ENCODE peak calls at places on chromosomes 13 and 19, in ten cellular contexts. One of them, this sample, is unnamed.

GRCh38 chr19:11164879-11165406 is 9.4 kb upstream of the SPC24 start:
- DNase-seq in CD4-positive, alpha-beta T cell: no peak
- DNase-seq in body of pancreas: peak; percentile 31
- DNase-seq in NCI-H345: no peak
- DNase-seq in endodermal cell: no peak
- DNase-seq in AG09309: peak; percentile 88
- DNase-seq in NAMALWA: no peak
- DNase-seq in upper lobe of left lung: no peak
- DNase-seq in activated naive CD4-positive, alpha-beta T cell treated with anti-CD3 and anti-CD28 coated beads, Interleukin-2, amount 50 U/mL, for 72 hours: no peak
- DNase-seq in ELR: no peak
- DNase-seq in this sample: no peak

GRCh38 chr19:33794578-33795369 is 1.9 kb upstream of the KCTD15 start:
- DNase-seq in upper lobe of left lung: peak; percentile 86
- DNase-seq in CD4-positive, alpha-beta T cell: no peak
- DNase-seq in AG09309: no peak
- DNase-seq in NAMALWA: no peak
- DNase-seq in activated naive CD4-positive, alpha-beta T cell treated with anti-CD3 and anti-CD28 coated beads, Interleukin-2, amount 50 U/mL, for 72 hours: no peak
- DNase-seq in endodermal cell: peak; percentile 69
- DNase-seq in ELR: no peak
- DNase-seq in NCI-H345: no peak
- DNase-seq in body of pancreas: no peak
- DNase-seq in this sample: no peak

GRCh38 chr19:49196527-49197240 is 39.1 kb downstream of the TRPM4 start:
- DNase-seq in endodermal cell: no peak
- DNase-seq in activated naive CD4-positive, alpha-beta T cell treated with anti-CD3 and anti-CD28 coated beads, Interleukin-2, amount 50 U/mL, for 72 hours: no peak
- DNase-seq in NAMALWA: no peak
- DNase-seq in NCI-H345: peak; percentile 61
- DNase-seq in upper lobe of left lung: peak; percentile 81
- DNase-seq in AG09309: no peak
- DNase-seq in ELR: no peak
- DNase-seq in CD4-positive, alpha-beta T cell: no peak
- DNase-seq in body of pancreas: no peak
- DNase-seq in this sample: no peak

GRCh38 chr13:20359335-20359734 is 127.2 kb upstream of the GJB6 start:
- DNase-seq in ELR: peak; percentile 97
- DNase-seq in upper lobe of left lung: no peak
- DNase-seq in activated naive CD4-positive, alpha-beta T cell treated with anti-CD3 and anti-CD28 coated beads, Interleukin-2, amount 50 U/mL, for 72 hours: no peak
- DNase-seq in NAMALWA: no peak
- DNase-seq in AG09309: peak; percentile 91
- DNase-seq in NCI-H345: no peak
- DNase-seq in CD4-positive, alpha-beta T cell: no peak
- DNase-seq in endodermal cell: no peak
- DNase-seq in body of pancreas: no peak
- DNase-seq in this sample: no peak

GRCh38 chr19:34431681-34432402 is 3.7 kb downstream of the UBA2 start:
- DNase-seq in activated naive CD4-positive, alpha-beta T cell treated with anti-CD3 and anti-CD28 coated beads, Interleukin-2, amount 50 U/mL, for 72 hours: no peak
- DNase-seq in body of pancreas: no peak
- DNase-seq in CD4-positive, alpha-beta T cell: no peak
- DNase-seq in NAMALWA: no peak
- DNase-seq in NCI-H345: no peak
- DNase-seq in endodermal cell: no peak
- DNase-seq in ELR: no peak
- DNase-seq in AG09309: no peak
- DNase-seq in upper lobe of left lung: no peak
- DNase-seq in this sample: no peak

GRCh38 chr13:109737606-109738005 is 48.8 kb downstream of the IRS2 start:
- DNase-seq in upper lobe of left lung: no peak
- DNase-seq in CD4-positive, alpha-beta T cell: no peak
- DNase-seq in NAMALWA: no peak
- DNase-seq in endodermal cell: peak; percentile 41
- DNase-seq in body of pancreas: no peak
- DNase-seq in AG09309: no peak
- DNase-seq in NCI-H345: no peak
- DNase-seq in ELR: peak; percentile 31
- DNase-seq in activated naive CD4-positive, alpha-beta T cell treated with anti-CD3 and anti-CD28 coated beads, Interleukin-2, amount 50 U/mL, for 72 hours: no peak
- DNase-seq in this sample: no peak

GRCh38 chr13:37226966-37227365 is 121.5 kb upstream of the CSNK1A1L start:
- DNase-seq in endodermal cell: no peak
- DNase-seq in NAMALWA: no peak
- DNase-seq in AG09309: no peak
- DNase-seq in activated naive CD4-positive, alpha-beta T cell treated with anti-CD3 and anti-CD28 coated beads, Interleukin-2, amount 50 U/mL, for 72 hours: no peak
- DNase-seq in ELR: peak; percentile 84
- DNase-seq in CD4-positive, alpha-beta T cell: no peak
- DNase-seq in NCI-H345: no peak
- DNase-seq in upper lobe of left lung: no peak
- DNase-seq in body of pancreas: no peak
- DNase-seq in this sample: no peak

GRCh38 chr19:55161571-55162322 is 4.2 kb upstream of the TNNI3 start:
- DNase-seq in activated naive CD4-positive, alpha-beta T cell treated with anti-CD3 and anti-CD28 coated beads, Interleukin-2, amount 50 U/mL, for 72 hours: no peak
- DNase-seq in endodermal cell: peak; percentile 65
- DNase-seq in body of pancreas: no peak
- DNase-seq in AG09309: no peak
- DNase-seq in ELR: no peak
- DNase-seq in NCI-H345: no peak
- DNase-seq in NAMALWA: no peak
- DNase-seq in upper lobe of left lung: peak; percentile 74
- DNase-seq in CD4-positive, alpha-beta T cell: no peak
- DNase-seq in this sample: no peak

GRCh38 chr13:98324105-98324504 is 147.0 kb upstream of the RNF113B start:
- DNase-seq in AG09309: peak; percentile 55
- DNase-seq in endodermal cell: no peak
- DNase-seq in upper lobe of left lung: no peak
- DNase-seq in NAMALWA: no peak
- DNase-seq in NCI-H345: no peak
- DNase-seq in body of pancreas: no peak
- DNase-seq in CD4-positive, alpha-beta T cell: no peak
- DNase-seq in ELR: no peak
- DNase-seq in activated naive CD4-positive, alpha-beta T cell treated with anti-CD3 and anti-CD28 coated beads, Interleukin-2, amount 50 U/mL, for 72 hours: no peak
- DNase-seq in this sample: no peak

GRCh38 chr13:42484396-42484795 is 89.6 kb upstream of the TNFSF11 start:
- DNase-seq in NAMALWA: no peak
- DNase-seq in NCI-H345: no peak
- DNase-seq in body of pancreas: no peak
- DNase-seq in upper lobe of left lung: no peak
- DNase-seq in CD4-positive, alpha-beta T cell: no peak
- DNase-seq in ELR: no peak
- DNase-seq in AG09309: no peak
- DNase-seq in activated naive CD4-positive, alpha-beta T cell treated with anti-CD3 and anti-CD28 coated beads, Interleukin-2, amount 50 U/mL, for 72 hours: no peak
- DNase-seq in endodermal cell: no peak
- DNase-seq in this sample: no peak

GRCh38 chr19:42313096-42313839 is at the start of gene TMEM145:
- DNase-seq in endodermal cell: peak; percentile 84
- DNase-seq in ELR: peak; percentile 67
- DNase-seq in NAMALWA: peak; percentile 72
- DNase-seq in body of pancreas: peak; percentile 77
- DNase-seq in activated naive CD4-positive, alpha-beta T cell treated with anti-CD3 and anti-CD28 coated beads, Interleukin-2, amount 50 U/mL, for 72 hours: no peak
- DNase-seq in NCI-H345: peak; percentile 49
- DNase-seq in upper lobe of left lung: peak; percentile 90
- DNase-seq in AG09309: no peak
- DNase-seq in CD4-positive, alpha-beta T cell: no peak
- DNase-seq in this sample: peak; percentile 26

GRCh38 chr13:30034448-30034795 is 184.0 kb upstream of the UBL3 start:
- DNase-seq in body of pancreas: no peak
- DNase-seq in activated naive CD4-positive, alpha-beta T cell treated with anti-CD3 and anti-CD28 coated beads, Interleukin-2, amount 50 U/mL, for 72 hours: no peak
- DNase-seq in endodermal cell: no peak
- DNase-seq in ELR: no peak
- DNase-seq in NCI-H345: no peak
- DNase-seq in CD4-positive, alpha-beta T cell: no peak
- DNase-seq in upper lobe of left lung: no peak
- DNase-seq in NAMALWA: no peak
- DNase-seq in AG09309: peak; percentile 79
- DNase-seq in this sample: no peak

GRCh38 chr13:101425156-101425471 is 8.8 kb upstream of the NALCN start:
- DNase-seq in ELR: no peak
- DNase-seq in endodermal cell: no peak
- DNase-seq in NCI-H345: no peak
- DNase-seq in body of pancreas: no peak
- DNase-seq in CD4-positive, alpha-beta T cell: no peak
- DNase-seq in NAMALWA: no peak
- DNase-seq in AG09309: no peak
- DNase-seq in activated naive CD4-positive, alpha-beta T cell treated with anti-CD3 and anti-CD28 coated beads, Interleukin-2, amount 50 U/mL, for 72 hours: no peak
- DNase-seq in upper lobe of left lung: no peak
- DNase-seq in this sample: no peak

GRCh38 chr19:17337675-17338439 is 504 bp downstream of the GTPBP3 start:
- DNase-seq in NAMALWA: peak; percentile 73
- DNase-seq in endodermal cell: no peak
- DNase-seq in NCI-H345: no peak
- DNase-seq in upper lobe of left lung: peak; percentile 89
- DNase-seq in AG09309: no peak
- DNase-seq in activated naive CD4-positive, alpha-beta T cell treated with anti-CD3 and anti-CD28 coated beads, Interleukin-2, amount 50 U/mL, for 72 hours: no peak
- DNase-seq in ELR: peak; percentile 61
- DNase-seq in CD4-positive, alpha-beta T cell: no peak
- DNase-seq in body of pancreas: no peak
- DNase-seq in this sample: peak; percentile 42

GRCh38 chr19:17206736-17207581 is 8.2 kb upstream of the USE1 start:
- DNase-seq in activated naive CD4-positive, alpha-beta T cell treated with anti-CD3 and anti-CD28 coated beads, Interleukin-2, amount 50 U/mL, for 72 hours: no peak
- DNase-seq in NAMALWA: no peak
- DNase-seq in upper lobe of left lung: no peak
- DNase-seq in body of pancreas: no peak
- DNase-seq in CD4-positive, alpha-beta T cell: no peak
- DNase-seq in AG09309: no peak
- DNase-seq in ELR: no peak
- DNase-seq in NCI-H345: no peak
- DNase-seq in endodermal cell: no peak
- DNase-seq in this sample: no peak

GRCh38 chr13:75618308-75618707 is 17.8 kb upstream of the LMO7 start:
- DNase-seq in AG09309: no peak
- DNase-seq in endodermal cell: no peak
- DNase-seq in activated naive CD4-positive, alpha-beta T cell treated with anti-CD3 and anti-CD28 coated beads, Interleukin-2, amount 50 U/mL, for 72 hours: no peak
- DNase-seq in ELR: no peak
- DNase-seq in NAMALWA: no peak
- DNase-seq in CD4-positive, alpha-beta T cell: no peak
- DNase-seq in upper lobe of left lung: no peak
- DNase-seq in NCI-H345: no peak
- DNase-seq in body of pancreas: no peak
- DNase-seq in this sample: no peak

GRCh38 chr13:32659736-32660135 is 73.5 kb downstream of the PDS5B start:
- DNase-seq in NAMALWA: no peak
- DNase-seq in ELR: peak; percentile 31
- DNase-seq in NCI-H345: no peak
- DNase-seq in upper lobe of left lung: no peak
- DNase-seq in body of pancreas: no peak
- DNase-seq in endodermal cell: no peak
- DNase-seq in AG09309: no peak
- DNase-seq in CD4-positive, alpha-beta T cell: no peak
- DNase-seq in activated naive CD4-positive, alpha-beta T cell treated with anti-CD3 and anti-CD28 coated beads, Interleukin-2, amount 50 U/mL, for 72 hours: no peak
- DNase-seq in this sample: no peak

GRCh38 chr19:41420101-41420880 is 6.9 kb downstream of the B3GNT8 start:
- DNase-seq in ELR: no peak
- DNase-seq in CD4-positive, alpha-beta T cell: no peak
- DNase-seq in NAMALWA: no peak
- DNase-seq in body of pancreas: no peak
- DNase-seq in upper lobe of left lung: no peak
- DNase-seq in activated naive CD4-positive, alpha-beta T cell treated with anti-CD3 and anti-CD28 coated beads, Interleukin-2, amount 50 U/mL, for 72 hours: no peak
- DNase-seq in AG09309: no peak
- DNase-seq in endodermal cell: no peak
- DNase-seq in NCI-H345: no peak
- DNase-seq in this sample: no peak

GRCh38 chr13:92676246-92676645 is 550.4 kb upstream of the GPC6 start:
- DNase-seq in ELR: no peak
- DNase-seq in activated naive CD4-positive, alpha-beta T cell treated with anti-CD3 and anti-CD28 coated beads, Interleukin-2, amount 50 U/mL, for 72 hours: no peak
- DNase-seq in CD4-positive, alpha-beta T cell: no peak
- DNase-seq in NAMALWA: no peak
- DNase-seq in endodermal cell: no peak
- DNase-seq in AG09309: no peak
- DNase-seq in upper lobe of left lung: no peak
- DNase-seq in NCI-H345: no peak
- DNase-seq in body of pancreas: no peak
- DNase-seq in this sample: no peak

GRCh38 chr19:4374451-4375163 is 25.7 kb downstream of the SH3GL1 start:
- DNase-seq in activated naive CD4-positive, alpha-beta T cell treated with anti-CD3 and anti-CD28 coated beads, Interleukin-2, amount 50 U/mL, for 72 hours: no peak
- DNase-seq in ELR: peak; percentile 96
- DNase-seq in NAMALWA: no peak
- DNase-seq in NCI-H345: no peak
- DNase-seq in upper lobe of left lung: peak; percentile 91
- DNase-seq in AG09309: peak; percentile 44
- DNase-seq in endodermal cell: peak; percentile 76
- DNase-seq in body of pancreas: peak; percentile 59
- DNase-seq in CD4-positive, alpha-beta T cell: no peak
- DNase-seq in this sample: no peak

GRCh38 chr19:7013678-7014077 is 7.6 kb downstream of the MBD3L2B start:
- DNase-seq in ELR: peak; percentile 51
- DNase-seq in upper lobe of left lung: no peak
- DNase-seq in CD4-positive, alpha-beta T cell: no peak
- DNase-seq in body of pancreas: no peak
- DNase-seq in NAMALWA: no peak
- DNase-seq in endodermal cell: no peak
- DNase-seq in activated naive CD4-positive, alpha-beta T cell treated with anti-CD3 and anti-CD28 coated beads, Interleukin-2, amount 50 U/mL, for 72 hours: no peak
- DNase-seq in NCI-H345: no peak
- DNase-seq in AG09309: no peak
- DNase-seq in this sample: no peak

GRCh38 chr13:113589251-113589960 is 4.9 kb downstream of the TFDP1 start:
- DNase-seq in NAMALWA: no peak
- DNase-seq in body of pancreas: no peak
- DNase-seq in CD4-positive, alpha-beta T cell: no peak
- DNase-seq in NCI-H345: no peak
- DNase-seq in upper lobe of left lung: no peak
- DNase-seq in ELR: no peak
- DNase-seq in AG09309: no peak
- DNase-seq in endodermal cell: peak; percentile 26
- DNase-seq in activated naive CD4-positive, alpha-beta T cell treated with anti-CD3 and anti-CD28 coated beads, Interleukin-2, amount 50 U/mL, for 72 hours: peak; percentile 44
- DNase-seq in this sample: no peak

GRCh38 chr19:47323872-47324271 is 8.1 kb upstream of the C5AR2 start:
- DNase-seq in ELR: no peak
- DNase-seq in CD4-positive, alpha-beta T cell: no peak
- DNase-seq in endodermal cell: no peak
- DNase-seq in NCI-H345: no peak
- DNase-seq in body of pancreas: no peak
- DNase-seq in AG09309: no peak
- DNase-seq in upper lobe of left lung: no peak
- DNase-seq in NAMALWA: no peak
- DNase-seq in activated naive CD4-positive, alpha-beta T cell treated with anti-CD3 and anti-CD28 coated beads, Interleukin-2, amount 50 U/mL, for 72 hours: no peak
- DNase-seq in this sample: no peak

GRCh38 chr13:32746474-32746873 is 160.2 kb downstream of the PDS5B start:
- DNase-seq in NAMALWA: no peak
- DNase-seq in ELR: no peak
- DNase-seq in endodermal cell: no peak
- DNase-seq in CD4-positive, alpha-beta T cell: no peak
- DNase-seq in NCI-H345: no peak
- DNase-seq in upper lobe of left lung: no peak
- DNase-seq in body of pancreas: no peak
- DNase-seq in AG09309: no peak
- DNase-seq in activated naive CD4-positive, alpha-beta T cell treated with anti-CD3 and anti-CD28 coated beads, Interleukin-2, amount 50 U/mL, for 72 hours: no peak
- DNase-seq in this sample: no peak

GRCh38 chr13:75530536-75530935 is 7.1 kb downstream of the COMMD6 start:
- DNase-seq in NCI-H345: no peak
- DNase-seq in NAMALWA: no peak
- DNase-seq in AG09309: no peak
- DNase-seq in activated naive CD4-positive, alpha-beta T cell treated with anti-CD3 and anti-CD28 coated beads, Interleukin-2, amount 50 U/mL, for 72 hours: no peak
- DNase-seq in CD4-positive, alpha-beta T cell: no peak
- DNase-seq in ELR: no peak
- DNase-seq in endodermal cell: no peak
- DNase-seq in upper lobe of left lung: no peak
- DNase-seq in body of pancreas: no peak
- DNase-seq in this sample: no peak

GRCh38 chr19:17626456-17626855 is 61.7 kb downstream of the UNC13A start:
- DNase-seq in NAMALWA: no peak
- DNase-seq in endodermal cell: peak; percentile 21
- DNase-seq in AG09309: no peak
- DNase-seq in upper lobe of left lung: no peak
- DNase-seq in ELR: no peak
- DNase-seq in CD4-positive, alpha-beta T cell: no peak
- DNase-seq in activated naive CD4-positive, alpha-beta T cell treated with anti-CD3 and anti-CD28 coated beads, Interleukin-2, amount 50 U/mL, for 72 hours: no peak
- DNase-seq in NCI-H345: no peak
- DNase-seq in body of pancreas: no peak
- DNase-seq in this sample: no peak

GRCh38 chr19:52171321-52172169 is at the start of gene ZNF836:
- DNase-seq in NCI-H345: peak; percentile 77
- DNase-seq in CD4-positive, alpha-beta T cell: peak; percentile 85
- DNase-seq in AG09309: no peak
- DNase-seq in NAMALWA: peak; percentile 87
- DNase-seq in upper lobe of left lung: peak; percentile 94
- DNase-seq in body of pancreas: peak; percentile 95
- DNase-seq in ELR: peak; percentile 74
- DNase-seq in endodermal cell: peak; percentile 96
- DNase-seq in activated naive CD4-positive, alpha-beta T cell treated with anti-CD3 and anti-CD28 coated beads, Interleukin-2, amount 50 U/mL, for 72 hours: peak; percentile 89
- DNase-seq in this sample: peak; percentile 84

GRCh38 chr19:10685210-10685609 is 16.0 kb upstream of the QTRT1 start:
- DNase-seq in body of pancreas: no peak
- DNase-seq in activated naive CD4-positive, alpha-beta T cell treated with anti-CD3 and anti-CD28 coated beads, Interleukin-2, amount 50 U/mL, for 72 hours: no peak
- DNase-seq in endodermal cell: no peak
- DNase-seq in upper lobe of left lung: no peak
- DNase-seq in ELR: no peak
- DNase-seq in AG09309: no peak
- DNase-seq in NAMALWA: no peak
- DNase-seq in NCI-H345: no peak
- DNase-seq in CD4-positive, alpha-beta T cell: no peak
- DNase-seq in this sample: no peak

This sample was measured in activated T-helper 2 cell treated with anti-CD3 and anti-CD28 coated beads, Interferon-gamma antibody, Interleukin-2, Interleukin-4, amounts not matched to agents 10 μg/mL and 5 μg/mL and 100 μg/mL, durations not matched to agents 14 hours and 24 hours and 36 hours.